ENCODE peak calls at places on chromosome 12, in six cellular contexts. V is IMR-90, J is H9, P is neuronal stem cell, F is H1, X is trophoblast cell. S is an unnamed sample.

GRCh38 chr12:132083731-132084641 is 60.1 kb downstream of the DDX51 start:
- DNase-seq in F (peak; percentile 92), X (peak; percentile 91), J (peak; percentile 98), P (peak; percentile 88), V (peak; percentile 84), S (peak; percentile 87)

GRCh38 chr12:52278931-52279682 is 4.7 kb downstream of the KRT86 start:
- DNase-seq in F (peak; percentile 96), X (peak; percentile 88), V (peak; percentile 65), P (peak; percentile 69), J (peak; percentile 88), S (peak; percentile 67)

GRCh38 chr12:115553622-115554021 is 723.9 kb downstream of the MED13L start:
- DNase-seq in X (no peak), F (no peak), J (no peak), P (no peak), V (no peak), S (no peak)

GRCh38 chr12:4743046-4743445 is 22.8 kb downstream of the GALNT8 start:
- DNase-seq in J (no peak), P (no peak), X (no peak), V (no peak), F (no peak), S (no peak)

GRCh38 chr12:15268927-15269552 is 47.8 kb upstream of the RERG start:
- DNase-seq in X (peak; percentile 77), V (peak; percentile 58), P (peak; percentile 43), J (peak; percentile 74), F (no peak), S (peak; percentile 68)

GRCh38 chr12:45762185-45763110 is 32.9 kb downstream of the ARID2 start:
- DNase-seq in J (no peak), P (no peak), V (peak; percentile 78), F (no peak), X (peak; percentile 64), S (peak; percentile 78)

GRCh38 chr12:105382771-105383632 is 52.5 kb downstream of the C12orf75 start:
- DNase-seq in F (peak; percentile 49), J (peak; percentile 35), X (peak; percentile 85), P (peak; percentile 45), V (peak; percentile 73), S (peak; percentile 73)

GRCh38 chr12:114668151-114668891 is 15.7 kb downstream of the TBX3 start:
- DNase-seq in J (peak; percentile 95), F (peak; percentile 82), P (no peak), V (peak; percentile 84), X (peak; percentile 98), S (peak; percentile 86)

GRCh38 chr12:92208613-92209121 is 63.0 kb upstream of the BTG1 start:
- DNase-seq in X (peak; percentile 35), J (no peak), F (no peak), V (peak; percentile 31), P (no peak), S (peak; percentile 73)

GRCh38 chr12:12224240-12224940 is 42.5 kb downstream of the LRP6 start:
- DNase-seq in F (no peak), X (peak; percentile 67), J (no peak), P (no peak), V (peak; percentile 88), S (peak; percentile 58)

GRCh38 chr12:107822356-107822755 is 47.9 kb downstream of the ASCL4 start:
- DNase-seq in X (no peak), J (peak; percentile 67), P (no peak), F (no peak), V (no peak), S (no peak)

GRCh38 chr12:32467959-32468863 is 68.9 kb downstream of the FGD4 start:
- DNase-seq in V (no peak), X (no peak), J (no peak), P (no peak), F (no peak), S (no peak)

GRCh38 chr12:30993766-30994165 is 67.2 kb downstream of the TSPAN11 start:
- DNase-seq in P (no peak), F (no peak), V (no peak), J (no peak), X (no peak), S (no peak)

GRCh38 chr12:38838211-38838850 is 67.1 kb downstream of the CPNE8 start:
- DNase-seq in V (no peak), X (no peak), J (no peak), F (no peak), P (no peak), S (no peak)

GRCh38 chr12:2891240-2892053 is 756 bp downstream of the TULP3 start:
- DNase-seq in V (peak; percentile 61), J (peak; percentile 76), X (peak; percentile 72), F (no peak), P (peak; percentile 47), S (peak; percentile 78)

GRCh38 chr12:132561784-132562156 is 48.6 kb downstream of the LRCOL1 start:
- DNase-seq in F (peak; percentile 84), V (no peak), X (no peak), P (no peak), J (peak; percentile 79), S (peak; percentile 18)

GRCh38 chr12:3125674-3126073 is 48.5 kb downstream of the TSPAN9 start:
- DNase-seq in F (no peak), X (no peak), J (no peak), V (no peak), P (no peak), S (no peak)

GRCh38 chr12:89376844-89377243 is 24.5 kb upstream of the DUSP6 start:
- DNase-seq in J (no peak), V (no peak), X (no peak), F (no peak), P (no peak), S (no peak)

GRCh38 chr12:102948941-102949352 is 8.5 kb upstream of the ASCL1 start:
- DNase-seq in V (peak; percentile 37), X (peak; percentile 61), F (peak; percentile 94), J (peak; percentile 77), P (no peak), S (peak; percentile 24)

GRCh38 chr12:14264777-14265176 is 100.7 kb upstream of the ATF7IP start:
- DNase-seq in F (no peak), X (peak; percentile 97), J (no peak), V (peak; percentile 12), P (no peak), S (peak; percentile 65)

GRCh38 chr12:50404307-50404706 is 3.6 kb downstream of the LARP4 start:
- DNase-seq in J (no peak), V (no peak), F (no peak), X (peak; percentile 74), P (no peak), S (no peak)

GRCh38 chr12:67663121-67663520 is 14.6 kb downstream of the DYRK2 start:
- DNase-seq in J (no peak), V (peak; percentile 97), P (no peak), F (no peak), X (no peak), S (peak; percentile 94)

GRCh38 chr12:57229041-57229633 is 374 bp upstream of the SHMT2 start:
- DNase-seq in F (no peak), J (no peak), V (no peak), X (no peak), P (no peak), S (peak; percentile 50)

GRCh38 chr12:75813066-75813465 is 218.5 kb downstream of the PHLDA1 start:
- DNase-seq in X (no peak), J (no peak), F (no peak), V (no peak), P (no peak), S (no peak)

GRCh38 chr12:24285413-24285812 is 335.9 kb upstream of the SOX5 start:
- DNase-seq in J (no peak), V (peak; percentile 57), P (no peak), X (no peak), F (no peak), S (peak; percentile 16)

GRCh38 chr12:98743362-98743953 is 98.4 kb downstream of the APAF1 start:
- DNase-seq in V (peak; percentile 22), P (no peak), F (peak; percentile 63), J (peak; percentile 62), X (peak; percentile 30), S (peak; percentile 33)

GRCh38 chr12:7093892-7094291 is 1.6 kb upstream of the C1R start:
- DNase-seq in F (no peak), V (no peak), J (no peak), X (no peak), P (no peak), S (no peak)

GRCh38 chr12:1719139-1719538 is 28.3 kb downstream of the ADIPOR2 start:
- DNase-seq in V (no peak), P (no peak), F (no peak), X (no peak), J (no peak), S (no peak)
- H4K91ac ChIP-seq in V (no peak overlapping the region), P (no peak overlapping the region), F (no peak overlapping the region), X (no peak overlapping the region), J (no peak overlapping the region), S (no peak overlapping the region)

GRCh38 chr12:59087077-59087673 is 166.9 kb upstream of the LRIG3 start:
- DNase-seq in F (no peak), J (no peak), V (peak; percentile 39), X (no peak), P (no peak), S (peak; percentile 32)

GRCh38 chr12:59084758-59085383 is 164.6 kb upstream of the LRIG3 start:
- DNase-seq in X (no peak), J (peak; percentile 44), F (peak; percentile 46), P (no peak), V (peak; percentile 65), S (peak; percentile 20)

GRCh38 chr12:59087691-59088090 is 167.4 kb upstream of the LRIG3 start:
- DNase-seq in V (no peak), P (no peak), J (no peak), X (no peak), F (no peak), S (no peak)

GRCh38 chr12:59086124-59086523 is 165.8 kb upstream of the LRIG3 start:
- DNase-seq in X (no peak), F (no peak), J (no peak), V (no peak), P (no peak), S (peak; percentile 33)

DNA sequence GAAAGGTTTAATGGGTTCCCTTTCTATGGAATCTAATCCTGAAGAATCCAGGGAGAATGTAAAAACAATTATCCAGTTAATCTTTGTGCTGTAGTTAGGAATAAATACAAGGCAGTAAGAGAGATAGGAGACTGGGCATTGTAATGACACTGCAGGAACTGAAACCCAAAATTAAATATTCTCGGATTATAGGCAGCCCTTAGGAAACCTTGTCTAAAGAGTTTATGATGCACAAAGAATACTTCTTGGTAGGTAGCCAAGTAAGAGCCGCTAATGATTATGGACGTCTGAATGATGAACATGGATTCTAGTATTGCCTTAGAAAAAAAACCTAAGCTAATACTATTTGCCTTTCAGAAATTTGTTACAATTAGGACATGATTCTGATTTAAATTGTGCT is 165.4 kb upstream of the LRIG3 start:
- DNase-seq in P (no peak), X (no peak), J (no peak), F (no peak), V (no peak), S (no peak)
- H4K8ac ChIP-seq in P (no peak overlapping the region), X (no peak overlapping the region), J (no peak overlapping the region), F (no peak overlapping the region), V (no peak overlapping the region), S (no peak overlapping the region)

GRCh38 chr12:111424793-111425251 is 19.1 kb downstream of the SH2B3 start:
- DNase-seq in X (no peak), V (no peak), J (peak; percentile 81), F (peak; percentile 62), P (no peak), S (no peak)
- H3K27ac ChIP-seq in X (no peak overlapping the region), V (no peak overlapping the region), J (no peak overlapping the region), F (no peak overlapping the region), P (no peak overlapping the region), S (peak overlapping the region; percentile 16)

DNA sequence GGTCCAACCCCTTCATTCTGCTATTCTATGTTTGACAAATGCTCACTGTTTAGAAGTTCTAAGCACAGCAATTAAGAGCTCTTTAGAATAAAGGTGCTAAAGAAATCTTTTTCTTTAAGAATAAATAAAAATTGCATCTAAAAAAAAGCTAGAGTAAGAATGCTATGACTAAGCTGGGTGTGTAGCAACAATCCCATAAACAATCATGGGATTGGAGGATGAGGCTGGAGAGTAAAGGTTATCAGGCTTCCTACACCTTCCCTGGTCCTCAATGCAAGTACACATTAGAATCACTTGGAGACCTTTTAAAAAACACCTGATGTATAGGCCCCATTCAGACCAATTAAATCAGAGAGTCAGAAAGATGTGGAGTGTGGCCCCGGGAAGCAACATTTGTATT is 88.3 kb downstream of the CIT start:
- DNase-seq in X (no peak), F (no peak), P (no peak), V (peak; percentile 55), J (no peak), S (peak; percentile 46)
- H4K91ac ChIP-seq in X (no peak overlapping the region), F (no peak overlapping the region), P (no peak overlapping the region), V (no peak overlapping the region), J (no peak overlapping the region), S (no peak overlapping the region)